ENCODE peak calls at places on chromosomes 1 and 21, in ten cellular contexts. I, N, S, K, B, O, M, U, L and Y are unnamed samples. For H3K4me1, the result is how much of the 10 kb centered on the place peaks cover.

GRCh38 chr1:202088216-202088615 is 34.5 kb upstream of the GPR37L1 start:
- DNase-seq in I (no peak), N (no peak), S (no peak), K (no peak), B (no peak), O (no peak), M (no peak), U (no peak), L (no peak), Y (peak)

GRCh38 chr1:205172729-205173366 is 38.7 kb downstream of the DSTYK start:
- DNase-seq in I (no peak), N (no peak), S (peak), K (no peak), B (peak), O (peak), M (peak), U (no peak), L (no peak), Y (no peak)

GRCh38 chr1:36155560-36156328 is at the start of gene MAP7D1:
- DNase-seq in I (peak), N (peak), S (peak), K (peak), B (no peak), O (peak), M (peak), U (peak), L (peak), Y (peak)

GRCh38 chr1:22903113-22903512 is 69.6 kb downstream of the LACTBL1 start:
- DNase-seq in I (no peak), N (no peak), S (no peak), K (no peak), B (no peak), O (peak), M (no peak), U (no peak), L (no peak), Y (no peak)

GRCh38 chr1:205505791-205506190 is 1.3 kb downstream of the CDK18 start:
- DNase-seq in I (peak), N (no peak), S (no peak), K (no peak), B (no peak), O (peak), M (no peak), U (peak), L (peak), Y (no peak)

GRCh38 chr1:71655604-71656003 is 574.8 kb upstream of the ZRANB2 start:
- DNase-seq in I (no peak), N (no peak), S (no peak), K (no peak), B (no peak), O (no peak), M (no peak), U (no peak), L (no peak), Y (no peak)

GRCh38 chr1:42765271-42765670 is 1.6 kb downstream of the P3H1 start:
- DNase-seq in I (no peak), N (no peak), S (peak), K (no peak), B (no peak), O (peak), M (no peak), U (no peak), L (no peak), Y (no peak)

GRCh38 chr1:67771152-67771551 is 62.1 kb downstream of the GNG12 start:
- DNase-seq in I (no peak), N (peak), S (no peak), K (no peak), B (no peak), O (peak), M (no peak), U (no peak), L (no peak), Y (no peak)

GRCh38 chr1:108316545-108316944 is 72.7 kb upstream of the NBPF4 start:
- DNase-seq in I (no peak), N (peak), S (peak), K (no peak), B (peak), O (no peak), M (no peak), U (no peak), L (no peak), Y (no peak)

GRCh38 chr21:44088401-44088780 is 18.8 kb upstream of the PWP2 start:
- DNase-seq in I (no peak), N (no peak), S (no peak), K (no peak), B (no peak), O (no peak), M (peak), U (no peak), L (no peak), Y (no peak)

GRCh38 chr21:44087426-44088400 is 19.5 kb upstream of the PWP2 start:
- DNase-seq in I (no peak), N (no peak), S (no peak), K (no peak), B (no peak), O (no peak), M (no peak), U (no peak), L (peak), Y (no peak)

GRCh38 chr21:44092201-44092600 is 15.0 kb upstream of the PWP2 start:
- DNase-seq in I (peak), N (no peak), S (no peak), K (no peak), B (no peak), O (no peak), M (peak), U (no peak), L (no peak), Y (no peak)

GRCh38 chr21:44089001-44089911 is 17.9 kb upstream of the PWP2 start:
- DNase-seq in I (peak), N (no peak), S (no peak), K (no peak), B (no peak), O (no peak), M (peak), U (no peak), L (no peak), Y (no peak)

GRCh38 chr21:44090332-44090731 is 16.9 kb upstream of the PWP2 start:
- DNase-seq in I (peak), N (no peak), S (no peak), K (no peak), B (no peak), O (no peak), M (no peak), U (no peak), L (no peak), Y (no peak)
- H3K4me1 ChIP-seq in I (under half), N (under half), S (under half), K (under half), B (under half), O (under half), M (under half), U (under half), L (under half), Y (under half)

GRCh38 chr1:166197141-166197540 is 30.3 kb upstream of the FAM78B start:
- DNase-seq in I (no peak), N (no peak), S (peak), K (no peak), B (no peak), O (peak), M (no peak), U (no peak), L (no peak), Y (no peak)

GRCh38 chr1:166197597-166197996 is 30.8 kb upstream of the FAM78B start:
- DNase-seq in I (no peak), N (no peak), S (no peak), K (no peak), B (no peak), O (peak), M (no peak), U (no peak), L (no peak), Y (no peak)

DNA sequence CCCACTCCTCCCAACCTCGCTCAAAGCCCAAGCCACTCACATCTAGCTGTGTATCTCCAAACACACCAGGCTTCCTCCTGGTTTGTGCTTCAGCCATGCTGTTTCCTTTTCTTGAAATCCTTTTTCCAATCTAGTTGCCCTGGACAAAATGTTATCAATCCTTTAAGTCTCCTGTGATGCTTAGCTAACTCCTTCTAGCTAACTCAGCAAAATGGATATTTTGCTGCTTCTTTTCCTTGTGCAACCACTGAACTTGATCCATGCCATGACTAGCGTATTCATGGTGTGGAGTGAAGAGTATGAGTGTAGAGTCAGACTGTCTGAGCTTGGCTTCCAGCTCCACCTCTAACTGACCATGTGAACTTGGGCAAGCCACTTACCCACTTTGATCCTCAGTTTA is 33.9 kb upstream of the FAM78B start:
- DNase-seq in I (no peak), N (no peak), S (no peak), K (no peak), B (no peak), O (no peak), M (no peak), U (no peak), L (no peak), Y (no peak)
- H3K27ac ChIP-seq in I (no peak), N (no peak), S (no peak), K (no peak), B (no peak), O (no peak), M (no peak), U (no peak), L (no peak), Y (no peak)

GRCh38 chr1:106637566-106637965 is 418.9 kb upstream of the PRMT6 start:
- DNase-seq in I (no peak), N (no peak), S (no peak), K (no peak), B (no peak), O (no peak), M (no peak), U (no peak), L (no peak), Y (no peak)
- H3K4me1 ChIP-seq in I (under half), N (under half), S (under half), K (under half), B (under half), O (under half), M (under half), U (under half), L (under half), Y (under half)

DNA sequence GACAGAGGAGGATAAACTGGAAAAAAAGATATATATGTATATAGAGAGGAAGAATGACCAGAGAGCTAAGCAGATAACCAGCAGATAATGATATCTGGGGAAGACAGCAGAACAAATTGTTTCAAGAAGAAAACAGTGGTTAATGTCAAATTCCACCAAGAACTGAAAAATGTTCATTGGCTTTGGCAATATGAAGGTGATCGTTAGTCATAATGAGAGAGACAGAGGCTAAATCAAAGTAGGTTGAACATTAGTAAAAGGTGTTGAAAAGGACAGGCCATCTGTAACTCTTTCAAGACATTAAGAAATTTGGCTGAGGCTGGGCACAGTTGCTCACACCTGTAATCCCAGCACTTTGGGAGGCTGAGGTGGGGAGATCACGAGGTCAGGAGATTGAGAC is 25.3 kb upstream of the CR2 start:
- DNase-seq in I (no peak), N (no peak), S (no peak), K (no peak), B (no peak), O (no peak), M (no peak), U (no peak), L (no peak), Y (no peak)
- H3K27ac ChIP-seq in I (no peak), N (no peak), S (no peak), K (no peak), B (no peak), O (no peak), M (no peak), U (no peak), L (no peak), Y (no peak)

GRCh38 chr1:9894115-9894514 is 16.0 kb downstream of the CTNNBIP1 start:
- DNase-seq in I (no peak), N (no peak), S (no peak), K (no peak), B (no peak), O (no peak), M (no peak), U (no peak), L (no peak), Y (no peak)
- H3K4me1 ChIP-seq in I (under half), N (under half), S (under half), K (under half), B (half or more), O (under half), M (under half), U (under half), L (half or more), Y (under half)

DNA sequence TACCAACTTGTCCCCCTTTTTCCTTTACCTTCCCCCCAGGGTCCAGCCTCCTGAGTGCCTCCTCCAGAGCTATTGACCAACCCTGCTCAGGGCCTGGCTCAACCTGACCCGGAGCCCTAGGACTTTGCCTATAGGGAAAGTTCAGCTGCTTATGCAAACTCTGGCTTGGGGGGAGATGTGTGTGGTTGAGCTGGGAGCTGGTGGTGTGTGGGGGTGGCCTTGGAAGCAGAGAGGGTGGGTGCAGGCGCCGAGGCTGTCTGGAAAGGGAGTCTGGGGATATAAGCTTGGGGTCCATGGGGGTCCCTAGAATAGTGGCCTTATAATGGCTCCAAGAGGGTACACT is 14.1 kb downstream of the KCNQ4 start:
- DNase-seq in I (no peak), N (no peak), S (no peak), K (no peak), B (no peak), O (no peak), M (no peak), U (no peak), L (no peak), Y (no peak)
- H3K27ac ChIP-seq in I (peak), N (no peak), S (no peak), K (peak), B (no peak), O (no peak), M (no peak), U (no peak), L (no peak), Y (no peak)

DNA sequence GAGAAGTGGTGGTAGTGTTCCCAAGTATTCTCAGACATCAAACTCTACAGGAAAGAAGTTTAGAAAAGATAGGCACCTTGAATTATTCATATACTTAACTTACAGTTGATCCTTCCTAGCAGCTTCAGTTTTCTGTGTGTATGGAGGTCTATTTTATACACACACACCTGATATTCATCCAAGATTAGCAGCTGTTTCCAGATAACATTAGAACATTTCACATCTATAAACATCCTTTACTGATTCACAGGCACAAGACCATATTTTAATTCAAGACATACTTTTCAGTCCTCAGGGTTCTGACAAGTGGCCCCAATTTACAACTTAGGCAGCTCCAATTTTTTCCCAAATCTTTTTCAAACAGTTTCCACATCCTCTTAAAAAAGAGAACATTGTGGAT is 287.8 kb upstream of the USP25 start:
- DNase-seq in I (no peak), N (no peak), S (no peak), K (no peak), B (no peak), O (no peak), M (no peak), U (no peak), L (no peak), Y (no peak)
- H3K4me1 ChIP-seq in I (under half), N (under half), S (under half), K (under half), B (under half), O (under half), M (under half), U (under half), L (under half), Y (under half)

GRCh38 chr1:21866629-21867009 is 54.6 kb downstream of the LDLRAD2 start:
- DNase-seq in I (no peak), N (no peak), S (no peak), K (no peak), B (no peak), O (no peak), M (no peak), U (no peak), L (no peak), Y (no peak)

GRCh38 chr1:21864730-21865129 is 52.7 kb downstream of the LDLRAD2 start:
- DNase-seq in I (no peak), N (no peak), S (no peak), K (no peak), B (no peak), O (no peak), M (no peak), U (no peak), L (peak), Y (no peak)

GRCh38 chr1:21863981-21864380 is 51.9 kb downstream of the LDLRAD2 start:
- DNase-seq in I (no peak), N (no peak), S (no peak), K (no peak), B (no peak), O (no peak), M (no peak), U (no peak), L (peak), Y (no peak)

GRCh38 chr1:21865943-21866628 is 54.0 kb downstream of the LDLRAD2 start:
- DNase-seq in I (no peak), N (peak), S (no peak), K (no peak), B (no peak), O (no peak), M (no peak), U (no peak), L (no peak), Y (no peak)

DNA sequence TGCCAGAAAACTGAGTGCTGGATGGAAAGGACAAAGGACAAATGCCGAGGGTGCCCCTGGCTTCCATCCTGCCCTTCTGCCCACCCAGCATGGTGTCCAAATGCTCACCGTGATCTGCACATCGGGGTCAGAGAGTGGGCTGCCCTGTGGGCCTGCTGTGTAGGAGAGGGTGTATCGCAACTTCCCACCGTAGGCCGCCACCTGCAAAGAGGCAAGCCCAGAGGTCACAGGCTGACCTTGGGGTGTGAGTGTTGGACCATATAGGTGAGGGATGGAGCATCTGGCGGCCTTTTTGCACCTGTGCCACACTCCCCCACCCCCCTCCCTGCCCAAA is 53.5 kb downstream of the LDLRAD2 start:
- DNase-seq in I (no peak), N (no peak), S (no peak), K (no peak), B (no peak), O (no peak), M (no peak), U (no peak), L (no peak), Y (no peak)
- H3K27ac ChIP-seq in I (peak), N (no peak), S (no peak), K (no peak), B (no peak), O (no peak), M (no peak), U (no peak), L (no peak), Y (no peak)

GRCh38 chr1:33337994-33338494 is 17.1 kb upstream of the A3GALT2 start:
- DNase-seq in I (no peak), N (no peak), S (peak), K (no peak), B (no peak), O (peak), M (no peak), U (no peak), L (no peak), Y (no peak)

GRCh38 chr1:33342041-33342723 is 21.3 kb upstream of the A3GALT2 start:
- DNase-seq in I (peak), N (peak), S (peak), K (peak), B (no peak), O (peak), M (peak), U (peak), L (no peak), Y (peak)

GRCh38 chr1:33338495-33339211 is 17.8 kb upstream of the A3GALT2 start:
- DNase-seq in I (peak), N (peak), S (peak), K (peak), B (no peak), O (peak), M (no peak), U (peak), L (peak), Y (no peak)

GRCh38 chr1:33341190-33341589 is 20.3 kb upstream of the A3GALT2 start:
- DNase-seq in I (peak), N (no peak), S (no peak), K (no peak), B (no peak), O (no peak), M (no peak), U (no peak), L (no peak), Y (no peak)

GRCh38 chr1:33339413-33339812 is 18.5 kb upstream of the A3GALT2 start:
- DNase-seq in I (peak), N (no peak), S (peak), K (peak), B (no peak), O (no peak), M (no peak), U (no peak), L (no peak), Y (no peak)
- H3K4me1 ChIP-seq in I (half or more), N (half or more), S (half or more), K (half or more), B (under half), O (half or more), M (half or more), U (under half), L (half or more), Y (under half)

DNA sequence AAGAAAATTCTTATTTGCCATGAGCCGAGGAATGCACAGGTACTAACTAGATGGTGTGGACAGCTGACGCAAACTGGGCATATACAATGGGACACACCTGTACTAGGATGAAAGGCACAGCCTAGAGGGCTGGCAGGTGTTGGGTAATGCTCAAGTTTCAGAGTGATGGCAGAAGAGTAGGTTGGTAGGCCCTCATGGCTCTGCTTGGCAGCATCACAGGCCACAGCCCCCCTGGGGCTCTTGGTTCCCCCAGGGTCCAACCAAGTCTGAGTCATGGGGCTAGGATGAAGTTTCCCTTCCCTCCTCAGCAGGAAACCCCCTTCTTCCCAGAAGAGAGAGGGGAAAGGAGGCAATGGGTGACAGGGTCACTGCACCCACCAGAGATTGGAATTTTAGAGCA is 35.2 kb downstream of the SPEN start:
- DNase-seq in I (no peak), N (no peak), S (no peak), K (no peak), B (no peak), O (no peak), M (no peak), U (no peak), L (no peak), Y (no peak)
- H3K27ac ChIP-seq in I (peak), N (no peak), S (no peak), K (peak), B (no peak), O (no peak), M (no peak), U (no peak), L (no peak), Y (no peak)